ENCODE peak calls at places on chromosomes 11 and 22, in five cellular contexts. O, S, X, Q and A are unnamed samples.

GRCh38 chr11:117588166-117588810 is 208.7 kb downstream of the DSCAML1 start:
- DNase-seq in Q (no peak), O (no peak), S (no peak), X (no peak), A (no peak)

GRCh38 chr11:17738350-17739207 is 4.0 kb downstream of the KCNC1 start:
- DNase-seq in X (no peak), O (peak), S (peak), Q (no peak), A (peak)

GRCh38 chr22:17105143-17106129 is 15.7 kb downstream of the TMEM121B start:
- DNase-seq in S (no peak), O (no peak), X (no peak), Q (no peak), A (no peak)

GRCh38 chr11:5092821-5093585 is 23.6 kb downstream of the OR52E1 start:
- DNase-seq in Q (no peak), O (no peak), X (no peak), S (no peak), A (no peak)

GRCh38 chr11:117966908-117967307 is 19.3 kb upstream of the IL10RA start:
- DNase-seq in S (no peak), O (no peak), Q (no peak), X (no peak), A (no peak)

GRCh38 chr22:27995801-27996528 is 76.9 kb upstream of the PITPNB start:
- DNase-seq in O (no peak), S (no peak), Q (no peak), X (no peak), A (no peak)

GRCh38 chr11:12301379-12301778 is 76.0 kb upstream of the PARVA start:
- DNase-seq in Q (no peak), S (no peak), O (no peak), X (no peak), A (no peak)

GRCh38 chr22:24434472-24435322 is 7.3 kb downstream of the ADORA2A start:
- DNase-seq in X (peak), O (no peak), S (no peak), Q (no peak), A (no peak)

GRCh38 chr22:42283288-42284229 is 13.1 kb upstream of the TCF20 start:
- DNase-seq in O (no peak), X (peak), S (peak), Q (no peak), A (peak)

GRCh38 chr22:40348025-40348658 is 1.8 kb downstream of the ADSL start:
- DNase-seq in Q (peak), X (peak), O (no peak), S (no peak), A (peak)

GRCh38 chr11:13052130-13052541 is 43.0 kb downstream of the RASSF10 start:
- DNase-seq in S (no peak), X (no peak), Q (no peak), O (no peak), A (peak)

GRCh38 chr11:73395297-73396208 is 19.4 kb downstream of the RELT start:
- DNase-seq in S (no peak), X (no peak), O (no peak), Q (no peak), A (no peak)

GRCh38 chr11:122686106-122686505 is 30.6 kb downstream of the UBASH3B start:
- DNase-seq in X (peak), Q (peak), O (no peak), S (no peak), A (no peak)

GRCh38 chr11:122690801-122691649 is 35.5 kb downstream of the UBASH3B start:
- DNase-seq in O (no peak), X (peak), Q (peak), S (no peak), A (no peak)

GRCh38 chr11:122691751-122692150 is 36.2 kb downstream of the UBASH3B start:
- DNase-seq in X (peak), S (no peak), O (no peak), Q (no peak), A (no peak)

GRCh38 chr11:122692444-122692843 is 36.9 kb downstream of the UBASH3B start:
- DNase-seq in O (no peak), S (no peak), Q (no peak), X (no peak), A (peak)

GRCh38 chr11:122690292-122690691 is 34.8 kb downstream of the UBASH3B start:
- DNase-seq in S (no peak), O (no peak), Q (no peak), X (no peak), A (no peak)
- H2AK5ac ChIP-seq in S (no peak), O (no peak), Q (peak), X (peak), A (no peak)

GRCh38 chr11:77171885-77172665 is 44.0 kb downstream of the MYO7A start:
- DNase-seq in X (no peak), Q (no peak), S (peak), O (peak), A (peak)

GRCh38 chr11:77173494-77173893 is 45.4 kb downstream of the MYO7A start:
- DNase-seq in X (no peak), O (no peak), S (no peak), Q (no peak), A (no peak)

GRCh38 chr11:77170107-77170506 is 42.1 kb downstream of the MYO7A start:
- DNase-seq in X (no peak), O (peak), S (no peak), Q (no peak), A (peak)

GRCh38 chr11:77172666-77172982 is 44.6 kb downstream of the MYO7A start:
- DNase-seq in S (no peak), O (no peak), Q (peak), X (no peak), A (no peak)

GRCh38 chr11:77171254-77171653 is 43.2 kb downstream of the MYO7A start:
- DNase-seq in X (no peak), Q (no peak), O (no peak), S (no peak), A (no peak)
- H2AK5ac ChIP-seq in X (no peak), Q (no peak), O (no peak), S (peak), A (peak)

GRCh38 chr11:119094816-119095065 is 6.9 kb downstream of the DPAGT1 start:
- DNase-seq in O (no peak), S (peak), Q (peak), X (peak), A (no peak)

GRCh38 chr11:119093666-119093950 is 8.0 kb downstream of the DPAGT1 start:
- DNase-seq in S (no peak), O (no peak), X (no peak), Q (no peak), A (no peak)

GRCh38 chr11:119092880-119093665 is 8.4 kb downstream of the HMBS start:
- DNase-seq in O (no peak), Q (peak), S (no peak), X (peak), A (no peak)

GRCh38 chr11:119093951-119094815 is 7.5 kb downstream of the DPAGT1 start:
- DNase-seq in X (peak), O (no peak), Q (peak), S (no peak), A (no peak)

DNA sequence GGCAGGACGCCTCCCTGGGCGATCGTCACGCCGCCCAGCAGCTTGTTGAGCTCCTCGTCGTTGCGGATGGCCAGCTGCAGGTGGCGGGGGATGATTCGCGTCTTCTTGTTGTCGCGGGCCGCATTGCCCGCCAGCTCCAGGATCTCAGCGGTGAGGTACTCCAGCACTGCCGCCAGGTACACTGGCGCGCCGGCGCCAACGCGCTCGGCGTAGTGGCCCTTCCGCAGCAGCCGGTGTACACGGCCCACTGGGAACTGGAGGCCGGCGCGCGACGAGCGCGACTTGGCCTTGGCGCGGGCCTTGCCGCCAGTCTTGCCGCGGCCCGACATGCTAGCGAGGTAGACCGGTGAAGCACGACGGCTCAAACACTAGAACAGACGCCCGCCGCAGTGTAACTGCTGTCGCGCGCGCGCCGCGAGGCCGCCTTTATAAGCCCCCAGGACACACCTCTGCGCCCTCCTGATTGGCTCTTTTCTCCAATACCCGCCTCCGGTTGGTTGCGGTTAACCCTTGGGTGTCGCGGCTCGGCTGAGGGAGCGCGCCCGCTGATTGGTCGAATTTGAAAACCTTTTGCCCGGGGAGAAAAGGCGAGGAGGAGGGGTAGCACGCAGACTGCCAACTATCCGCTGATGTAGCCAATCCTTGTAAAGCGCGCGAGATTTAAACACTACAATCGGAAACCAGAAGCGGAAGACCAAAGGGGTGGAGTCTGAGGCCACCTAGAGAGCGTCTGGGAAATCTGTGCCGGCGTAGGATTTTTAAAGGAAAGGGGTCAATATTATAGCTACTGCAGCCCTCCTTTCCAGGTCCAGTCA is 6.4 kb downstream of the DPAGT1 start:
- DNase-seq in X (peak), S (peak), Q (peak), O (peak), A (peak)
- H2AK5ac ChIP-seq in X (no peak), S (peak), Q (no peak), O (no peak), A (peak)

DNA sequence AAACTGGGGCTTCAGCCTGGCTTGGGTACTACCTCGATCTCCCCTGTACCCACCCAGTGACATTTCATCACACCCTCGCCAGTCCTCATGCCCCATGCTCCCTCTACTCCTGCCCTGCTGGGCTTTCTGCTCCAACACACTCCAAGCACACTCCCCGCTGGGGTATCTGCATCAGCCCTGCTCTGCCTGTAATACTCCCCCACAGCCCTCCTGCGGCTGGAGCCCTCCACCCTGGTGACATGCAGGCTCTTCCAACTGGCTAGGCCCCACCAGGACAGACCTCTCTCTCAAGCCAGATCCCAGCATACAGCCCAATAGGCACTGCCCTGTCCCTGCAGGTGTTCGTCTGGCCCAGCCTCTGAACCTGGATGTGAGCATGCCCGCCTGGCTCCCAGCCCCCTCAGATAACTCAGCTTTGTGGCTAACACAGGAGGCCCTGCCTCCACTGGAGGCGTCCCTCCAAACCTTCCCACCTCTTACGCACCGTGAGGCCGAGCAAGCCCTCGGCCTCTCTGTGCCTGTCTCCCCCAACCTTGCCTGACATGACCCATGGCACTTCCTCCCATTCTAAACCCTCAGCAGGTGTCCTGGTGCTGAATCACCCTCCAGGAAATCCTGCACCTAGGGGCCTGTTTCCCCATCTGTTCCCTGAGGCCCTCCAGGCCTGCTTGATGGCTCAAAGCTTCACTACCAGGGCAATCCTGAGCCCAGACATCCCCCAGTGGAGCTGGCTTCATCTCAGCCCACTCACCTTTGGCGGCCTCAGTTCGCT is 33.5 kb upstream of the TXNRD2 start:
- DNase-seq in O (peak), S (no peak), Q (no peak), X (no peak), A (peak)
- H2AK5ac ChIP-seq in O (no peak), S (no peak), Q (no peak), X (peak), A (no peak)